ENCODE peak calls at places on chromosomes 13 and 19, in ten cellular contexts. R, V, G, A, L, S, O, K, E and I are unnamed samples.
A peak's percentile ranks its signal among the peaks of the same experiment; 100 is the strongest.

GRCh38 chr19:34489175-34489574 is 7.6 kb downstream of the WTIP start:
- DNase-seq in S (no peak), A (no peak), K (no peak), R (no peak), O (no peak), V (no peak), G (no peak), E (no peak), L (no peak), I (no peak)

GRCh38 chr13:113360446-113360845 is 3.5 kb downstream of the GRTP1 start:
- DNase-seq in A (no peak), O (no peak), R (no peak), S (no peak), L (no peak), K (no peak), V (peak; percentile 39), G (no peak), E (no peak), I (no peak)

GRCh38 chr13:75507027-75508001 is 25.3 kb upstream of the TBC1D4 start:
- DNase-seq in G (no peak), V (no peak), L (no peak), R (no peak), K (peak; percentile 47), A (peak; percentile 92), E (no peak), S (no peak), O (no peak), I (no peak)

GRCh38 chr19:54549224-54549623 is 24.4 kb upstream of the LILRA2 start:
- DNase-seq in A (no peak), O (no peak), V (no peak), L (no peak), R (no peak), K (no peak), G (no peak), E (no peak), S (no peak), I (no peak)

GRCh38 chr19:32830231-32831014 is 39.1 kb downstream of the SLC7A9 start:
- DNase-seq in L (no peak), E (no peak), V (no peak), S (no peak), O (no peak), K (no peak), A (no peak), R (no peak), G (no peak), I (no peak)

GRCh38 chr19:6667114-6667627 is 2.8 kb downstream of the TNFSF14 start:
- DNase-seq in A (peak; percentile 66), G (no peak), S (peak; percentile 62), V (no peak), R (no peak), K (no peak), L (no peak), O (no peak), E (no peak), I (no peak)

GRCh38 chr13:24630851-24631341 is 49.3 kb upstream of the ATP12A start:
- DNase-seq in R (no peak), G (no peak), O (no peak), S (peak; percentile 55), V (no peak), E (no peak), L (no peak), K (no peak), A (peak; percentile 24), I (no peak)

GRCh38 chr19:44718441-44719261 is 19.7 kb downstream of the CEACAM16 start:
- DNase-seq in G (peak; percentile 84), E (no peak), K (peak; percentile 57), A (no peak), S (no peak), V (peak; percentile 85), L (peak; percentile 97), R (no peak), O (peak; percentile 95), I (no peak)

GRCh38 chr13:28137556-28137955 is 789 bp upstream of the PAN3 start:
- DNase-seq in A (no peak), G (no peak), V (no peak), K (no peak), E (no peak), S (no peak), R (no peak), L (peak; percentile 16), O (no peak), I (no peak)

GRCh38 chr13:28140433-28141125 is 2.2 kb downstream of the PAN3 start:
- DNase-seq in G (no peak), E (no peak), O (no peak), R (no peak), L (no peak), K (no peak), V (no peak), A (no peak), S (no peak), I (no peak)

GRCh38 chr13:28138012-28138755 is at the start of gene PAN3:
- DNase-seq in V (peak; percentile 91), O (peak; percentile 85), R (peak; percentile 69), E (peak; percentile 81), K (peak; percentile 99), G (peak; percentile 94), A (peak; percentile 96), S (peak; percentile 89), L (peak; percentile 93), I (no peak)

GRCh38 chr13:28136916-28137315 is 1.4 kb upstream of the PAN3 start:
- DNase-seq in O (no peak), S (peak; percentile 59), L (no peak), V (no peak), G (no peak), E (no peak), A (peak; percentile 39), R (no peak), K (no peak), I (no peak)

DNA sequence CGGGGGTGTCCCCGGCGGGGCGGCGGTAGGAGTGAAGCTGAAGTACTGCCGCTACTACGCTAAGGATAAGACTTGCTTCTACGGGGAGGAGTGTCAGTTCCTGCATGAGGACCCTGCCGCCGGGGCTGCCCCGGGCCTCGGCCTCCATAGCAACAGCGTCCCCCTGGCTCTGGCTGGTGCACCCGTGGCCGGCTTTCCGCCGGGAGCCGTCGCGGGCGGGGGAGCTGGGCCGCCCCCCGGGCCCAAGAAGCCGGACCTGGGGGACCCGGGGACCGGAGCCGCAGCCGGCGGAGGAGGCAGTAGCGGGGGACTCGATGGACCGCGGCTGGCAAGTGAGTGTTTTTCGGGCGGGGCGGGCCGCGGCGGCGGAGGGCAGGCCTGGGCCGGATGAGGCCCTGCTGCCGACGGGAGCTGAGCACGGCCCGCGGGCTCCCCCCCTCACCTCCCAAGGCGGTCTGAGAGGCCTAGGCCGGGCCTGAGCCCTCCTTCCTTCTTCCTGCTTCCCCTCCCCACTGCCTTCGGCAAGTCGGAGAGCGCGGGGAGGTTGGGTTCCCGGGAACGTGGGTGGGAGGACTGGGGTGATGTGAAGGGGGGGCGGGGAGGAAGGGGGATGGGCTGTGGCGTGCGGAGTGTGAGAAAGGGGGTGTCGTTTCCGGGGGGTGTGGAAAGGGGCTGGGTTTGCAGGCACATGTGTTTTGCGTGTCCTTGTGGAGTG is 568 bp downstream of the PAN3 start:
- DNase-seq in V (peak; percentile 77), A (peak; percentile 98), R (peak; percentile 53), O (peak; percentile 83), E (peak; percentile 53), L (peak; percentile 80), G (peak; percentile 85), K (peak; percentile 95), S (peak; percentile 92), I (peak; percentile 93)
- TF ChIP-seq POLR2A in V (no peak), A (peak; percentile 86), R (no peak), O (peak; percentile 48), E (peak; percentile 49), L (peak; percentile 70), G (peak; percentile 64), K (peak; percentile 5), S (peak; percentile 82), I (no peak)

GRCh38 chr19:18362934-18363542 is 22.6 kb downstream of the PGPEP1 start:
- DNase-seq in V (no peak), A (no peak), R (no peak), K (no peak), O (peak; percentile 45), S (no peak), G (no peak), E (no peak), L (no peak), I (no peak)

GRCh38 chr19:18363787-18364186 is 22.2 kb upstream of the GDF15 start:
- DNase-seq in V (no peak), S (no peak), E (no peak), G (no peak), L (no peak), R (no peak), A (no peak), O (no peak), K (no peak), I (no peak)

GRCh38 chr19:18364826-18365528 is 21.0 kb upstream of the GDF15 start:
- DNase-seq in E (no peak), L (peak; percentile 95), A (peak; percentile 73), V (peak; percentile 81), O (peak; percentile 98), S (peak; percentile 95), R (no peak), G (peak; percentile 79), K (no peak), I (no peak)

GRCh38 chr19:18368504-18369222 is 17.3 kb upstream of the GDF15 start:
- DNase-seq in V (no peak), O (no peak), A (no peak), R (no peak), E (no peak), L (peak; percentile 78), G (no peak), K (no peak), S (peak; percentile 48), I (no peak)

DNA sequence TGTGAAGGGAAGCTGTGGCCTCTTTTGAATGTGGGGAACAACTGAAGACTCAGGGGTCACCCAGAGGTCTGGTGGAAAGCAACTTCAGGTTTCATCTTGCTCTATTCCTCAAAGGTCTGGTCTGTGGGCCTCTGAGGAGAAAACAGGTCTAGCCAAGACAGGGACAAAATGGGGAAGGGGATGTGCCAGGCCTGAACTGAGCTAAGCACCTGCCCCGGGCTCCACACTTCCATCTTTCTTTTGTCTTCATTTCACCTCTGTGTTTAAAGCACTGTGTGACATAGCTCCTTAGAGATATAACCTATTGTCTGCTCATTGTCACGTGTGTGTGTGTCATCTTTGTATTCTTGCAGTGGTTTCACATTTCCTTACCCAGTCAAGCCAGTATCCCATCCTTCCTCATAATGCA is 19.9 kb upstream of the GDF15 start:
- DNase-seq in A (no peak), O (no peak), L (no peak), E (no peak), K (no peak), R (no peak), V (no peak), G (no peak), S (no peak), I (no peak)
- TF ChIP-seq POLR2A in A (no peak), O (no peak), L (no peak), E (no peak), K (no peak), R (no peak), V (no peak), G (no peak), S (no peak), I (no peak)

GRCh38 chr19:13839938-13840750 is 36.8 kb upstream of the NANOS3 start:
- DNase-seq in L (no peak), S (no peak), R (no peak), K (peak; percentile 90), V (peak; percentile 76), G (peak; percentile 63), O (peak; percentile 66), A (peak; percentile 68), E (no peak), I (peak; percentile 90)
- TF ChIP-seq POLR2A in L (no peak), S (no peak), R (no peak), K (no peak), V (peak; percentile 10), G (peak; percentile 3), O (peak; percentile 32), A (peak; percentile 10), E (no peak), I (no peak)

GRCh38 chr19:3479177-3479818 is 1.0 kb downstream of the SMIM24 start:
- DNase-seq in G (no peak), K (no peak), L (no peak), V (no peak), E (no peak), O (peak; percentile 66), R (no peak), S (peak; percentile 85), A (peak; percentile 64), I (no peak)

GRCh38 chr19:3479819-3480215 is 508 bp downstream of the SMIM24 start:
- DNase-seq in K (no peak), G (no peak), R (no peak), E (no peak), A (no peak), O (peak; percentile 47), V (no peak), S (peak; percentile 80), L (no peak), I (no peak)

GRCh38 chr19:3481241-3482090 is 1.1 kb upstream of the SMIM24 start:
- DNase-seq in E (no peak), K (peak; percentile 54), R (no peak), A (no peak), S (peak; percentile 33), L (peak; percentile 29), V (no peak), O (no peak), G (no peak), I (no peak)

GRCh38 chr19:3478409-3479176 is 1.7 kb downstream of the SMIM24 start:
- DNase-seq in V (no peak), E (no peak), S (peak; percentile 56), G (no peak), L (no peak), K (peak; percentile 51), O (no peak), R (no peak), A (peak; percentile 61), I (no peak)

DNA sequence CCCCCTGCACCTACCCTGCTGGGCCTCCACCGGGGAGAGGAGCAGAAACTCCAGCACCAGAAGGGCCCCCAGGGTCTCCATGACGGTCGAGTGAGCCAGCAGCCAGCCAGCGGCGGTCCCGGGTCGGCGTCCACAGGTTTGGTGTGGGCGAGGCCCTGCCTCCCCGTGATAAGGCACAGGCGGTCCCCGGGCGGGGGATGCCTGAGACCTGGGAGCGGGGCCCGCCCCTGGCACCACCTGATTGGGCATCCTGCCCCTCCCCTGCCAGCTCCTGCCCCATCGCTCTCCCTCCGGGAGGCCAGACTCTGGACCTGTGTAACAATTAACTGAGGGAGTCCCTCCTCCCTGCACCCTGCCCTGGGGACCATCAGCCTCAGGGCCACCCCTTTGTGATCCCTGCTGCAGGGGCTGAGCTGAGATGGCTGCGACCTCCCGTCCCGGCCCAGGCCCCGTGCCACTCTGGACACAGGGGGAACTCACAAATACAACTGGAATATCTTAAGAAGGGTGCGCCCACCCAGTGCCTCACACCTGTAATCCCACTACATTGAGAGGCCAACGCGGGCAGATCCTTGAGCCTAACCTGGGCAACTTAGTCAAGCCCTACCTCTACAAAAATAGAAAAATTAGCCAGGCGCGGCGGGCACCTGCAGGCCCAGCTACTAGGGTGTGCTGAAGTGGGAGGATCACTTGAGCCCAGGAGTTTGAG is at the start of gene SMIM24:
- DNase-seq in E (no peak), K (peak; percentile 76), V (no peak), A (no peak), L (no peak), G (no peak), R (no peak), O (no peak), S (peak; percentile 52), I (no peak)
- TF ChIP-seq POLR2A in E (no peak), K (no peak), V (no peak), A (no peak), L (no peak), G (no peak), R (no peak), O (no peak), S (no peak), I (no peak)